ENCODE peak calls at places on chromosomes 16 and 17, in four cellular contexts. C, B, I and P are unnamed samples.

GRCh38 chr17:64057701-64058263 is 37.3 kb upstream of the ICAM2 start:
- DNase-seq in C (no peak), B (no peak), I (no peak), P (no peak)

GRCh38 chr16:14672403-14672971 is 21.6 kb downstream of the PLA2G10 start:
- DNase-seq in C (no peak), B (no peak), I (no peak), P (no peak)

GRCh38 chr17:58153046-58153445 is 4.9 kb downstream of the OR4D1 start:
- DNase-seq in C (no peak), B (peak), I (no peak), P (no peak)

GRCh38 chr16:11301645-11302513 is 20.7 kb upstream of the PRM1 start:
- DNase-seq in C (no peak), B (no peak), I (no peak), P (no peak)

GRCh38 chr17:79801156-79802038 is 4.5 kb upstream of the CBX8 start:
- DNase-seq in C (no peak), B (no peak), I (no peak), P (peak)

GRCh38 chr17:80720624-80721577 is 176.3 kb downstream of the RPTOR start:
- DNase-seq in C (no peak), B (peak), I (no peak), P (no peak)

GRCh38 chr16:90044111-90044551 is 24.9 kb upstream of the DBNDD1 start:
- DNase-seq in C (no peak), B (no peak), I (no peak), P (peak)

GRCh38 chr17:76354747-76355310 is 1.1 kb upstream of the PRPSAP1 start:
- DNase-seq in C (no peak), B (no peak), I (no peak), P (no peak)

GRCh38 chr16:69490707-69491324 is 66.4 kb downstream of the CYB5B start:
- DNase-seq in C (no peak), B (no peak), I (no peak), P (no peak)

GRCh38 chr17:40038882-40039513 is 15.2 kb downstream of the MED24 start:
- DNase-seq in C (peak), B (no peak), I (no peak), P (peak)

GRCh38 chr16:4015275-4015990 is 100.8 kb downstream of the ADCY9 start:
- DNase-seq in C (no peak), B (no peak), I (no peak), P (no peak)

GRCh38 chr16:47247691-47248090 is 103.9 kb upstream of the NETO2 start:
- DNase-seq in C (no peak), B (no peak), I (no peak), P (no peak)

GRCh38 chr17:77497578-77497934 is 356.8 kb downstream of the SEC14L1 start:
- DNase-seq in C (no peak), B (peak), I (no peak), P (no peak)

GRCh38 chr16:68359398-68360191 is 48.8 kb downstream of the PRMT7 start:
- DNase-seq in C (no peak), B (no peak), I (no peak), P (no peak)

GRCh38 chr17:78510141-78510935 is 66.9 kb downstream of the DNAH17 start:
- DNase-seq in C (no peak), B (no peak), I (no peak), P (no peak)

GRCh38 chr16:49437344-49437743 is 63.7 kb downstream of the C16orf78 start:
- DNase-seq in C (no peak), B (no peak), I (no peak), P (no peak)

GRCh38 chr17:61251939-61252865 is 147.4 kb upstream of the TBX2 start:
- DNase-seq in C (no peak), B (no peak), I (peak), P (no peak)